ENCODE peak calls at places on chromosomes 7 and 10, in four cellular contexts. Q, J, P and H are unnamed samples.

GRCh38 chr10:100656479-100656878 is 88.9 kb upstream of the PAX2 start:
- DNase-seq in J (no peak), P (peak), Q (no peak), H (no peak)

GRCh38 chr10:21797537-21797936 is 206.0 kb downstream of the DNAJC1 start:
- DNase-seq in P (no peak), J (no peak), Q (no peak), H (no peak)

GRCh38 chr7:56091591-56091990 is 1.2 kb downstream of the PHKG1 start:
- DNase-seq in P (no peak), J (peak), Q (no peak), H (no peak)

GRCh38 chr10:59830601-59831259 is 75.6 kb downstream of the CCDC6 start:
- DNase-seq in J (no peak), Q (no peak), P (peak), H (no peak)

GRCh38 chr7:39734605-39735004 is 111.2 kb downstream of the RALA start:
- DNase-seq in P (no peak), Q (no peak), J (no peak), H (no peak)

GRCh38 chr7:69934475-69934903 is 336.2 kb downstream of the AUTS2 start:
- DNase-seq in P (no peak), J (no peak), Q (no peak), H (no peak)

GRCh38 chr10:77583527-77583926 is 54.1 kb downstream of the KCNMA1 start:
- DNase-seq in P (no peak), J (no peak), Q (no peak), H (no peak)

GRCh38 chr7:27193335-27194001 is 6.4 kb downstream of the HOXA13 start:
- DNase-seq in J (peak), P (no peak), Q (no peak), H (no peak)

GRCh38 chr10:104447899-104448298 is 94.3 kb downstream of the CFAP58 start:
- DNase-seq in J (no peak), P (no peak), Q (no peak), H (no peak)

GRCh38 chr10:111072232-111072631 is 4.6 kb upstream of the ADRA2A start:
- DNase-seq in P (no peak), Q (no peak), J (no peak), H (no peak)

GRCh38 chr10:28984431-28984830 is 304.4 kb upstream of the LYZL1 start:
- DNase-seq in P (peak), Q (no peak), J (peak), H (peak)

GRCh38 chr7:84144480-84144879 is 50.1 kb downstream of the SEMA3A start:
- DNase-seq in Q (no peak), P (no peak), J (no peak), H (no peak)

GRCh38 chr7:111729483-111729882 is 167.2 kb upstream of the IMMP2L start:
- DNase-seq in Q (no peak), J (no peak), P (no peak), H (no peak)

GRCh38 chr10:70858759-70859158 is 29.6 kb downstream of the PCBD1 start:
- DNase-seq in Q (no peak), J (no peak), P (no peak), H (no peak)

GRCh38 chr10:14182781-14183180 is 147.9 kb downstream of the FRMD4A start:
- DNase-seq in P (no peak), Q (no peak), J (no peak), H (no peak)

GRCh38 chr7:50782376-50783208 is at the start of gene GRB10:
- DNase-seq in Q (no peak), P (peak), J (no peak), H (no peak)

GRCh38 chr7:113109718-113110117 is 8.6 kb downstream of the SMIM30 start:
- DNase-seq in Q (no peak), J (no peak), P (no peak), H (no peak)

GRCh38 chr7:113118074-113118959 is at the start of gene SMIM30:
- DNase-seq in J (peak), P (peak), Q (peak), H (peak)

GRCh38 chr7:113119429-113119828 is 1.1 kb upstream of the SMIM30 start:
- DNase-seq in Q (no peak), J (no peak), P (no peak), H (no peak)

GRCh38 chr7:113113912-113114311 is 4.4 kb downstream of the SMIM30 start:
- DNase-seq in J (no peak), P (no peak), Q (no peak), H (no peak)
- TF ChIP-seq CTCF in J (no peak), P (no peak), Q (no peak), H (no peak)

GRCh38 chr10:6416892-6417512 is 163.1 kb downstream of the PRKCQ start:
- DNase-seq in P (no peak), J (no peak), Q (no peak), H (no peak)
- TF ChIP-seq CTCF in P (peak), J (peak), Q (peak), H (no peak)

DNA sequence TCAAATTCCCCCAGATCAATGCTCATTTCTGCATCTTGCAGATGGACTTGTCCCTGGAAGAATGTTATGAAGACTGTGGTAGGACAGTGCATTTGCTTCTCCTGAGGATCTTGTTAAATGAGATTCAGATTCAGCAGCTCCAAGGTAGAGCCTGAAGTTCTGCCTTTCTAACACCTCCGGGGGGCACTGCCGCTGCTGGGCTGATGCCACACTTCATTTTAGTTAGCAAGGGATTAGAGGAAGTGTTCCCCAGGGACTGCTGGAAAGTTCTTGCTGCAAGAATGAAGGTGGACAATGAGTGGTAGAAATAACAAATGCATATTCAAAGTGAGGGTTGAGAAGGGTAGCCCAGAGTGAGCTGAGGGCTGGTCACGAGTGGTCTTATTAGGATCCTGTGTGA is 434.3 kb upstream of the AKR1E2 start:
- DNase-seq in P (no peak), Q (no peak), J (no peak), H (no peak)
- TF ChIP-seq CTCF in P (no peak), Q (no peak), J (no peak), H (no peak)

GRCh38 chr10:43347997-43348396 is 23.4 kb upstream of the FXYD4 start:
- DNase-seq in P (no peak), J (no peak), Q (no peak), H (no peak)
- TF ChIP-seq CTCF in P (no peak), J (no peak), Q (no peak), H (no peak)

GRCh38 chr7:135712796-135713195 is 15.2 kb downstream of the SLC13A4 start:
- DNase-seq in P (no peak), Q (no peak), J (no peak), H (no peak)

GRCh38 chr7:135715673-135716072 is 12.3 kb downstream of the SLC13A4 start:
- DNase-seq in J (no peak), P (no peak), Q (no peak), H (no peak)

GRCh38 chr7:135715055-135715522 is 12.9 kb downstream of the SLC13A4 start:
- DNase-seq in J (no peak), Q (no peak), P (no peak), H (no peak)

GRCh38 chr7:135713836-135714470 is 14.0 kb downstream of the SLC13A4 start:
- DNase-seq in Q (no peak), P (no peak), J (no peak), H (no peak)

DNA sequence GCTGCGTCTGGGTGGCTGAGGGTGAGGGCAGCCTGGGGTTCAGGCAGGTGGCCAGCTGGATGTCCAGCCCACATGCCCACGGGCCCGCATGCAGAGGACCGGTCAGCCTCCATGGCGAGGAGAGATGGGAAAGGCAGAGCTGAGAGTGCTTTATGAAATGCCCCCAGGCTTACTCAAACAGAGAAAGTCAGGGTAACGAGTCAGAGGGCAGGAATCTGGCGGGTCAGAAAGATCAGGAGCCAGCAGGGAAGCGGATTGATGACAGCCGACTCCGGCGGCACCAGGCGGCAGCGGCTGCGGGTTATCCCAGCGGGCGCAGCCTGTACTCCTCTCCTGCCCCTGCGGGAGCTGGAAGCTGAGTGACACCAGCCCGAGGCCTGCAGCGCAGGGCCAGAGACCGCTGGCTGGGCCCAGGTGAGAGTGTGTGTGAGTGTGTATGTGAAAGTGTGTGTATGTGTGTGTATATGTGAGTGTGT is 13.4 kb downstream of the SLC13A4 start:
- DNase-seq in Q (no peak), P (no peak), J (no peak), H (no peak)
- TF ChIP-seq CTCF in Q (no peak), P (no peak), J (no peak), H (no peak)

DNA sequence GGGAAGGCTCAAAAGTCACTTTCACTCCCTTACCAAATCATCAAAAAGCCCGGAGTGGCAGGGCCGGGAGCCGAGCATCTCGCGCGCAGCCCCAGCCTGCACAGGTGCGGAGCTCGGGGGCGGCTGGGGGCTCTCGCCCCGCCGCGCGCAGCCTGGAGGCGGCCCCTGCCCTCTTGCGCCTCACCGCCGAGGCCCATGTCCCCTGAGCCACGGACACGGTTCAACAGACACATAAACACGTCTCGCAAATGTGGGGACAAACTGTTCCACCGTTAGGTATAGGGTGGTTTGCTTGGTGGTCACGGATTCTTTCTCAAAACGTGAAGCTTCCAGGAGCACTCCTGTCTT is 701 bp downstream of the GSAP start:
- DNase-seq in Q (peak), J (no peak), P (no peak), H (no peak)
- TF ChIP-seq CTCF in Q (no peak), J (no peak), P (no peak), H (no peak)

DNA sequence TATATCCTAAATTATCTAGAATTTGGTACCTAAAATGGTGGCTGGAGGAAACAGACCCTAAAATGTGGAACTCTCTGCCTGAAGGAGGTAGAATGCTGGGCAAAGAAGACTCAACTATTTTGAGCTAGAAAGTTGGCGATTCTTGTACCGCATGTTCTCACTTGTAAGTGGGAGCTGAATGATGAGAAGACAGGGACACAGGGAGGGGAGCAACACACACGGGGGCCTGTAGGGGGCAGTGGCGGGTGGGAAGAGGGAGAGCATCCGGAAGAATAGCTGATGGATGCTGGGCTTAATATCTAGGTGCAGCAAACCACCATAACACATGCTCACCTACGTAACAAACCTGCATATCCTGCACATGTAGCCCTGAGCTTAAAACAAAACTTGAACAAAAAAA is 250.6 kb downstream of the CALN1 start:
- DNase-seq in Q (no peak), P (no peak), J (peak), H (no peak)
- TF ChIP-seq CTCF in Q (no peak), P (no peak), J (no peak), H (no peak)

GRCh38 chr7:131623154-131623553 is 66.7 kb upstream of the PODXL start:
- DNase-seq in Q (no peak), J (no peak), P (peak), H (no peak)
- TF ChIP-seq CTCF in Q (no peak), J (no peak), P (no peak), H (no peak)

DNA sequence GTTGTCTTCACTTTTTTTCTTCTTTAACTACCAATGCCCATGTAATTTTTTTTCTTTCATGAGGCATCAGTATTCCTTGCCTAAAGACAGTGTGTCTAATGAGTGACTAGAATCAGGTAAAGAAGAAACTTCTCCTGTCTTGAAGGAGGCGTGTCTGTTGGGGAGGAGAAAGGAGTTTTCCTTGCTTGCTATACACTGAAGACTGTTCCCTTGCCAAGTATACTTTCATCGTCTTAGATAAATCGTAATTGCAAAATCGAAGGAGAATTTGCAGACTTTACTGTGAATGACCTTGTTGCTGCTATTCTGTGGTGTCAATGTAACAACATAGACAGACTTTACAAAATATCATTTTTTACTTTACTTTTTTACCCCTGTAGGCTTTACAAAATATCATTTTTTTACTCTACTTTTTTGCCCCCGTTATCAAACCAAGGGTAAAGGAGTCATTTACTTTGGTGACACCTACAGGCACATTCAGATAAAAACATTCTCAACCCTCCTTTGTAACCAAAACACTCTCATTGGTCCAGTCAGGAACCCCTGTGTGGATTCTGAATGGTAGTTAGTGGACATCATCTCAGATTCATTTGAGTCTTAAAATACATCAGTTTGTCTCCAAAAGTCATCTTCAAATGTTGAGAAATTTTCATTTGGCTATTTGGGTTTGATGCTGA is 232.4 kb downstream of the AHR start:
- DNase-seq in J (no peak), Q (no peak), P (no peak), H (no peak)
- TF ChIP-seq CTCF in J (no peak), Q (no peak), P (no peak), H (no peak)

GRCh38 chr10:3887885-3888476 is 103.0 kb upstream of the KLF6 start:
- DNase-seq in Q (peak), J (no peak), P (peak), H (no peak)
- TF ChIP-seq CTCF in Q (no peak), J (no peak), P (no peak), H (no peak)